ENCODE peak calls at places on chromosomes 2 and 18, in four cellular contexts. P is cardiac fibroblast, U is brain microvascular endothelial cell, C is transverse colon. X is an unnamed sample.

GRCh38 chr18:10544093-10544748 is 18.4 kb downstream of the NAPG start:
- DNase-seq in P (no peak), U (no peak), C (no peak), X (no peak)

GRCh38 chr2:163565192-163565591 is 170.6 kb downstream of the FIGN start:
- DNase-seq in U (no peak), C (no peak), P (no peak), X (no peak)

GRCh38 chr2:231732604-231733003 is 24.3 kb downstream of the PTMA start:
- DNase-seq in C (no peak), P (no peak), U (no peak), X (no peak)

GRCh38 chr2:75113217-75113616 is 86.1 kb downstream of the TACR1 start:
- DNase-seq in U (no peak), P (no peak), C (peak), X (no peak)

GRCh38 chr2:39733070-39733674 is 45.9 kb downstream of the THUMPD2 start:
- DNase-seq in C (no peak), U (no peak), P (no peak), X (peak)

GRCh38 chr18:9803698-9804516 is 81.9 kb upstream of the TXNDC2 start:
- DNase-seq in U (no peak), C (peak), P (peak), X (no peak)

GRCh38 chr2:67516358-67516757 is 119.2 kb downstream of the ETAA1 start:
- DNase-seq in U (no peak), C (peak), P (no peak), X (no peak)

GRCh38 chr2:233006648-233007047 is 6.4 kb downstream of the NGEF start:
- DNase-seq in P (no peak), U (no peak), C (no peak), X (no peak)

GRCh38 chr2:102029405-102029804 is 37.6 kb downstream of the IL1R2 start:
- DNase-seq in P (no peak), U (no peak), C (no peak), X (no peak)

GRCh38 chr2:204353823-204354222 is 191.5 kb upstream of the PARD3B start:
- DNase-seq in C (no peak), U (peak), P (peak), X (peak)

GRCh38 chr2:234496442-234496834 is 443 bp downstream of the ARL4C start:
- DNase-seq in C (peak), U (peak), P (peak), X (no peak)

GRCh38 chr2:134773372-134774073 is 54.7 kb upstream of the TMEM163 start:
- DNase-seq in C (no peak), P (peak), U (no peak), X (no peak)

GRCh38 chr2:159903404-159904126 is 105.6 kb upstream of the CD302 start:
- DNase-seq in U (peak), C (peak), P (peak), X (no peak)

GRCh38 chr2:37201766-37202165 is 5.5 kb downstream of the CEBPZOS start:
- DNase-seq in C (no peak), P (no peak), U (peak), X (no peak)

GRCh38 chr2:42880738-42881525 is 88.5 kb upstream of the HAAO start:
- DNase-seq in P (no peak), U (no peak), C (no peak), X (no peak)

GRCh38 chr2:108257757-108258331 is 18.1 kb downstream of the SULT1C3 start:
- DNase-seq in P (no peak), U (peak), C (no peak), X (no peak)

GRCh38 chr2:210195066-210195852 is 24.1 kb upstream of the KANSL1L start:
- DNase-seq in U (peak), C (no peak), P (peak), X (no peak)

GRCh38 chr2:118249531-118249930 is 161.3 kb downstream of the INSIG2 start:
- DNase-seq in U (no peak), C (no peak), P (no peak), X (peak)

GRCh38 chr18:69795785-69796184 is 151.9 kb downstream of the CD226 start:
- DNase-seq in C (no peak), P (no peak), U (no peak), X (peak)

GRCh38 chr2:27086722-27087446 is at the start of gene KHK:
- DNase-seq in C (peak), U (no peak), P (peak), X (no peak)

GRCh38 chr2:55115795-55116597 is 65.7 kb upstream of the RTN4 start:
- DNase-seq in C (no peak), P (peak), U (peak), X (no peak)

GRCh38 chr2:95524195-95524594 is 39.6 kb upstream of the TRIM43B start:
- DNase-seq in P (no peak), U (no peak), C (no peak), X (no peak)

GRCh38 chr18:79519751-79520472 is 124.2 kb downstream of the NFATC1 start:
- DNase-seq in P (peak), C (no peak), U (no peak), X (no peak)

GRCh38 chr2:51224790-51225189 is 192.9 kb upstream of the NRXN1 start:
- DNase-seq in C (no peak), U (no peak), P (no peak), X (no peak)

GRCh38 chr18:48641981-48642380 is 103.2 kb downstream of the CTIF start:
- DNase-seq in U (no peak), C (no peak), P (no peak), X (no peak)

GRCh38 chr2:240395448-240395847 is 40.0 kb upstream of the GPC1 start:
- DNase-seq in U (no peak), P (no peak), C (no peak), X (no peak)

GRCh38 chr18:79583984-79584401 is 95.6 kb upstream of the CTDP1 start:
- DNase-seq in U (no peak), C (peak), P (no peak), X (no peak)

GRCh38 chr2:223010641-223011040 is 41.3 kb upstream of the KCNE4 start:
- DNase-seq in U (peak), P (no peak), C (no peak), X (peak)

GRCh38 chr2:164015328-164016123 is 279.7 kb upstream of the FIGN start:
- DNase-seq in P (no peak), C (no peak), U (peak), X (no peak)

GRCh38 chr2:180276733-180277132 is 269.6 kb upstream of the CWC22 start:
- DNase-seq in P (no peak), U (no peak), C (no peak), X (no peak)

DNA sequence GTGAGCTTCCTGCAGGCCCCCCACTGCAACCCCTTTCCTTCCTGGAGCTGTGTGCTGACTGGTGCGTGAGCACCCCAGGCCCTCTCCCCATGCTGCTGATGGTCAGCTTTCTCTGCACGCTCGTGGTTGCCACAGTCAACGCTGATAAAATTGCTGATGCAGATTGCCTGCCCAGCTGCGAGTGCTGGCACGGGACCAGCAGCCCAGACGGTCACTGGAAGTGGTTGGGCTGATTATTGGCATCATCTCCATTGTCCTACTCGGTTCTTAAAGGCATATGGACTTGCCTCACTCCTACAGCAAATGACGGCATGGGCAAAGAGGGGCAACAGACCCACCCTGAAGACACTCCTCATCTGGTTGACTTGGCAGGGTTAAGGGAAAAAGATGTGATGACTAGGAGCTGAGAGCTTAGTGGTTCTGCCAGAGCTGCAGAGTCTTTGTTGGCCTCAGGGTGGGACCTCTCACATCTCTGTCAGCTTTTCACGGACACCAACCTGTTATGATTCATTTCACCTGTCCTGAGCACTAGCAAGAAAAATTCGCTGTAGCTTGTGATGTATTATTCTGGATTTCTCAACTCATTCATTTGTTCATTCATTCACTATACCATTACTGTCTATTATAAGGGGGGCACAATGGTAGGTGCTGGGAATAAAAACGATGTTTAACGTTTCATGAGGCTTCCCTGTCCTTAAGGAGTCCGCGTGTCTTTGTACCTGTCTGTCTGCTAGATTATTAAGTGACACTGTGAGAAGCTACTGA is 38.4 kb downstream of the PAX8 start:
- DNase-seq in C (peak), U (peak), P (peak), X (peak)
- H3K4me3 ChIP-seq in C (no peak), U (no peak), P (no peak), X (no peak)

GRCh38 chr2:44195714-44196113 is 27.0 kb downstream of the PPM1B start:
- DNase-seq in P (no peak), U (no peak), C (no peak), X (no peak)

GRCh38 chr2:44192646-44193045 is 24.0 kb downstream of the PPM1B start:
- DNase-seq in U (no peak), P (no peak), C (no peak), X (no peak)

GRCh38 chr2:44188696-44189095 is 20.0 kb downstream of the PPM1B start:
- DNase-seq in U (no peak), C (no peak), P (no peak), X (no peak)

GRCh38 chr2:44189104-44189503 is 20.4 kb downstream of the PPM1B start:
- DNase-seq in C (no peak), U (no peak), P (no peak), X (no peak)

DNA sequence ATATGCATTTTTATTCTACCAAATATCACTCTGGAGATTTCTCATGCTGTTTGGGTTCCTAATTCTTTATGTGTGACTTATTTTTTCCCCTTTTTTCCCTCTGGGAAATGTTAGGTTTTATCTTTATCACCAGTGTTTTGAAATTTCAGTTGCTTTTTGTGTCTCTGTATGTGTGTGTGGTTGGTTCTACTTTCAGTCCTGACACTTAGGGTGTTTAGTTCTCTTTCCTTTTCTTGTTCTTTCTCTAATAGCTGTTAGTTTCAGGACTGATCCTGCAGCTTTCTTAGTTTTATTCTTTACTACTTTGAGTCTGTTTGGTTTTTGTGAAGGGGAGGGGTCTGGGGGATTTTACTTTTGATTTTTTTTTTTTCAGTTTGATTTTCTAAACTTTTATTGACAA is 23.1 kb downstream of the PPM1B start:
- DNase-seq in C (no peak), P (peak), U (no peak), X (no peak)
- H3K4me3 ChIP-seq in C (no peak), P (no peak), U (no peak), X (no peak)

GRCh38 chr2:173192071-173192470 is 116.4 kb downstream of the MAP3K20 start:
- DNase-seq in C (no peak), P (no peak), U (no peak), X (no peak)
- H3K4me3 ChIP-seq in C (no peak), P (no peak), U (no peak), X (no peak)

GRCh38 chr2:237961637-237962036 is 5.2 kb upstream of the UBE2F start:
- DNase-seq in C (no peak), P (no peak), U (no peak), X (no peak)
- H3K4me3 ChIP-seq in C (no peak), P (no peak), U (no peak), X (no peak)

GRCh38 chr2:152617464-152618187 is 99.6 kb downstream of the PRPF40A start:
- DNase-seq in C (no peak), P (no peak), U (no peak), X (no peak)
- H3K4me3 ChIP-seq in C (no peak), P (no peak), U (no peak), X (no peak)

X was measured in BJ.